ENCODE peak calls at places on chromosomes 7 and 10, in five cellular contexts. J is stimulated activated CD8-positive, alpha-beta memory T cell treated with anti-CD3 and anti-CD28 coated beads, Interleukin-7, amount 100 ng/mL, for 48 hours; K is RWPE1; O is tibial artery; M is nucleus accumbens. U is an unnamed sample.

GRCh38 chr10:47076949-47077348 is 165.7 kb downstream of the PTPN20 start:
- DNase-seq in J (no peak), K (no peak), O (no peak), M (no peak), U (no peak)

GRCh38 chr10:14056545-14057332 is 274.0 kb downstream of the FRMD4A start:
- DNase-seq in J (no peak), K (no peak), O (no peak), M (no peak), U (no peak)

GRCh38 chr7:116353614-116354013 is 143.3 kb downstream of the TES start:
- DNase-seq in J (no peak), K (no peak), O (peak), M (no peak), U (no peak)

GRCh38 chr10:15351099-15351820 is 19.8 kb downstream of the FAM171A1 start:
- DNase-seq in J (no peak), K (no peak), O (no peak), M (no peak), U (no peak)

GRCh38 chr7:8277394-8277982 is 15.5 kb upstream of the ICA1 start:
- DNase-seq in J (no peak), K (peak), O (no peak), M (no peak), U (no peak)

GRCh38 chr10:119431034-119431767 is 111.3 kb downstream of the RGS10 start:
- DNase-seq in J (no peak), K (no peak), O (no peak), M (no peak), U (no peak)

GRCh38 chr10:132866601-132867381 is 75.6 kb downstream of the CFAP46 start:
- DNase-seq in J (no peak), K (no peak), O (no peak), M (no peak), U (no peak)

GRCh38 chr7:67809586-67809985 is 813.0 kb downstream of the TYW1 start:
- DNase-seq in J (no peak), K (no peak), O (no peak), M (no peak), U (no peak)

GRCh38 chr7:37765872-37766525 is 82.4 kb upstream of the NME8 start:
- DNase-seq in J (no peak), K (no peak), O (no peak), M (no peak), U (no peak)

GRCh38 chr10:4653160-4653559 is 172.8 kb upstream of the AKR1E2 start:
- DNase-seq in J (no peak), K (no peak), O (no peak), M (no peak), U (peak)

GRCh38 chr7:36015733-36016132 is 137.3 kb upstream of the EEPD1 start:
- DNase-seq in J (no peak), K (peak), O (no peak), M (no peak), U (no peak)

GRCh38 chr10:106894675-106895074 is 269.8 kb downstream of the SORCS1 start:
- DNase-seq in J (no peak), K (no peak), O (no peak), M (no peak), U (no peak)

GRCh38 chr10:59582779-59583178 is 126.9 kb downstream of the SLC16A9 start:
- DNase-seq in J (no peak), K (no peak), O (no peak), M (no peak), U (no peak)

GRCh38 chr10:103668351-103669242 is 175.1 kb downstream of the NEURL1 start:
- DNase-seq in J (no peak), K (peak), O (peak), M (no peak), U (no peak)

GRCh38 chr10:104232613-104233102 is 494 bp upstream of the CFAP43 start:
- DNase-seq in J (no peak), K (no peak), O (no peak), M (no peak), U (no peak)

U was measured in COR-L47.